ENCODE peak calls at places on chromosomes 1 and 21, in nine cellular contexts. X, B, S, F, O, A, Z, G and Y are unnamed samples.

GRCh38 chr1:33330376-33330890 is 9.5 kb upstream of the A3GALT2 start:
- DNase-seq in X (no peak), B (no peak), S (no peak), F (no peak), O (no peak), A (no peak), Z (no peak), G (no peak), Y (no peak)

GRCh38 chr1:185342017-185342416 is 25.0 kb upstream of the IVNS1ABP start:
- DNase-seq in X (no peak), B (no peak), S (no peak), F (no peak), O (no peak), A (no peak), Z (no peak), G (no peak), Y (no peak)

GRCh38 chr1:14039894-14040430 is 340.0 kb downstream of the PRDM2 start:
- DNase-seq in X (no peak), B (no peak), S (no peak), F (peak), O (no peak), A (no peak), Z (no peak), G (peak), Y (no peak)

GRCh38 chr1:232556336-232556735 is 73.6 kb downstream of the SIPA1L2 start:
- DNase-seq in X (no peak), B (no peak), S (no peak), F (no peak), O (no peak), A (no peak), Z (no peak), G (no peak), Y (no peak)

GRCh38 chr1:38724160-38725131 is 135.1 kb downstream of the RRAGC start:
- DNase-seq in X (no peak), B (no peak), S (no peak), F (no peak), O (no peak), A (no peak), Z (no peak), G (no peak), Y (peak)

GRCh38 chr1:218347316-218347712 is 2.2 kb downstream of the TGFB2 start:
- DNase-seq in X (no peak), B (no peak), S (peak), F (no peak), O (no peak), A (no peak), Z (peak), G (no peak), Y (no peak)

GRCh38 chr21:44345495-44345894 is 6.3 kb upstream of the CFAP410 start:
- DNase-seq in X (no peak), B (no peak), S (no peak), F (no peak), O (no peak), A (no peak), Z (no peak), G (no peak), Y (no peak)

GRCh38 chr1:233242827-233243483 is 52.6 kb downstream of the PCNX2 start:
- DNase-seq in X (no peak), B (no peak), S (no peak), F (no peak), O (no peak), A (no peak), Z (no peak), G (no peak), Y (no peak)

GRCh38 chr1:193339396-193339795 is 153.0 kb upstream of the B3GALT2 start:
- DNase-seq in X (no peak), B (no peak), S (no peak), F (no peak), O (no peak), A (no peak), Z (no peak), G (no peak), Y (no peak)

GRCh38 chr1:88029142-88029541 is 654.9 kb upstream of the PKN2 start:
- DNase-seq in X (no peak), B (peak), S (no peak), F (no peak), O (no peak), A (no peak), Z (peak), G (no peak), Y (no peak)

GRCh38 chr1:51346086-51346942 is 16.0 kb upstream of the TTC39A start:
- DNase-seq in X (no peak), B (no peak), S (no peak), F (no peak), O (no peak), A (no peak), Z (no peak), G (no peak), Y (no peak)

GRCh38 chr1:41537257-41537656 is 52.8 kb upstream of the EDN2 start:
- DNase-seq in X (no peak), B (no peak), S (no peak), F (no peak), O (peak), A (no peak), Z (no peak), G (no peak), Y (no peak)

GRCh38 chr1:211920602-211921226 is 90.2 kb upstream of the LPGAT1 start:
- DNase-seq in X (no peak), B (peak), S (no peak), F (no peak), O (no peak), A (no peak), Z (no peak), G (no peak), Y (no peak)

GRCh38 chr1:145960468-145961108 is 2.8 kb upstream of the LIX1L start:
- DNase-seq in X (peak), B (peak), S (peak), F (no peak), O (peak), A (peak), Z (peak), G (peak), Y (peak)

GRCh38 chr1:108704501-108704900 is 8.2 kb upstream of the FNDC7 start:
- DNase-seq in X (no peak), B (peak), S (peak), F (no peak), O (no peak), A (no peak), Z (no peak), G (no peak), Y (no peak)

GRCh38 chr21:44484498-44485253 is 29.4 kb downstream of the LRRC3 start:
- DNase-seq in X (no peak), B (no peak), S (no peak), F (no peak), O (no peak), A (no peak), Z (no peak), G (no peak), Y (no peak)

GRCh38 chr21:34844033-34844923 is 175.5 kb downstream of the CLIC6 start:
- DNase-seq in X (no peak), B (no peak), S (no peak), F (no peak), O (no peak), A (no peak), Z (no peak), G (peak), Y (peak)

GRCh38 chr1:235018161-235018560 is 110.5 kb downstream of the TOMM20 start:
- DNase-seq in X (no peak), B (peak), S (peak), F (no peak), O (peak), A (no peak), Z (no peak), G (no peak), Y (no peak)